ENCODE peak calls at places on chromosomes 11 and 22, in five cellular contexts. S is K562; C is pancreas; P is PC-3; L is CD8-positive, alpha-beta T cell. M is an unnamed sample.

GRCh38 chr22:50253046-50253580 is 2.0 kb upstream of the HDAC10 start:
- ATAC-seq in C (no peak), P (no peak), L (no peak), S (no peak), M (no peak)

GRCh38 chr11:128627666-128628342 is 40.4 kb upstream of the ETS1 start:
- ATAC-seq in P (no peak), L (no peak), C (no peak), S (no peak), M (no peak)

GRCh38 chr11:130520231-130520630 is 71.8 kb downstream of the ADAMTS15 start:
- ATAC-seq in L (no peak), P (no peak), C (peak; percentile 42), S (no peak), M (no peak)

GRCh38 chr22:42915980-42916765 is 59.1 kb upstream of the ARFGAP3 start:
- ATAC-seq in C (no peak), S (no peak), P (no peak), L (no peak), M (no peak)

GRCh38 chr22:39593061-39593930 is 22.7 kb downstream of the CACNA1I start:
- ATAC-seq in S (no peak), C (peak; percentile 57), L (no peak), P (no peak), M (no peak)

GRCh38 chr22:43160497-43161126 is 9.3 kb downstream of the TSPO start:
- ATAC-seq in C (no peak), S (no peak), P (no peak), L (no peak), M (no peak)

GRCh38 chr11:115194798-115195101 is 309.5 kb downstream of the CADM1 start:
- ATAC-seq in C (no peak), S (no peak), P (no peak), L (no peak), M (no peak)

GRCh38 chr11:115042002-115042401 is 363.7 kb downstream of the NXPE2 start:
- ATAC-seq in P (no peak), S (no peak), L (no peak), C (no peak), M (no peak)

GRCh38 chr22:45240810-45241631 is at the start of gene KIAA0930:
- ATAC-seq in L (peak; percentile 75), S (peak; percentile 75), C (peak; percentile 71), P (peak; percentile 55), M (peak; percentile 75)

GRCh38 chr11:112949781-112950575 is 11.2 kb upstream of the NCAM1 start:
- ATAC-seq in L (no peak), C (no peak), P (no peak), S (no peak), M (peak; percentile 58)

GRCh38 chr11:91067666-91068065 is 844.8 kb upstream of the CHORDC1 start:
- ATAC-seq in C (no peak), P (no peak), S (no peak), L (no peak), M (no peak)

GRCh38 chr22:16601437-16602223 is 9.0 kb upstream of the CCT8L2 start:
- ATAC-seq in C (peak; percentile 20), P (no peak), L (peak; percentile 60), S (peak; percentile 48), M (peak; percentile 32)

GRCh38 chr22:30178180-30179126 is 68.1 kb downstream of the LIF start:
- ATAC-seq in P (peak; percentile 43), L (no peak), C (peak; percentile 82), S (no peak), M (no peak)

GRCh38 chr11:77789061-77789730 is 31.3 kb downstream of the RSF1 start:
- ATAC-seq in S (peak; percentile 80), L (no peak), C (no peak), P (no peak), M (no peak)

GRCh38 chr11:67315325-67315909 is 12.1 kb downstream of the SSH3 start:
- ATAC-seq in P (no peak), L (no peak), C (no peak), S (no peak), M (no peak)
- H3K4me1 ChIP-seq in P (peaks cover 35% of the 10 kb centered on the region), L (peaks cover 29% of the 10 kb centered on the region), C (no peaks in the 10 kb centered on the region), S (peaks cover 44% of the 10 kb centered on the region), M (peaks cover 33% of the 10 kb centered on the region)

GRCh38 chr22:24975125-24975640 is 22.7 kb downstream of the KIAA1671 start:
- ATAC-seq in L (no peak), P (no peak), C (no peak), S (no peak), M (no peak)

GRCh38 chr22:24976442-24977218 is 24.1 kb downstream of the KIAA1671 start:
- ATAC-seq in L (no peak), C (peak; percentile 30), P (no peak), S (no peak), M (no peak)

GRCh38 chr22:24977370-24978230 is 25.1 kb downstream of the KIAA1671 start:
- ATAC-seq in P (no peak), L (no peak), C (peak; percentile 68), S (no peak), M (peak; percentile 78)

GRCh38 chr22:24973867-24974266 is 21.4 kb downstream of the KIAA1671 start:
- ATAC-seq in P (no peak), S (no peak), C (peak; percentile 15), L (no peak), M (no peak)

DNA sequence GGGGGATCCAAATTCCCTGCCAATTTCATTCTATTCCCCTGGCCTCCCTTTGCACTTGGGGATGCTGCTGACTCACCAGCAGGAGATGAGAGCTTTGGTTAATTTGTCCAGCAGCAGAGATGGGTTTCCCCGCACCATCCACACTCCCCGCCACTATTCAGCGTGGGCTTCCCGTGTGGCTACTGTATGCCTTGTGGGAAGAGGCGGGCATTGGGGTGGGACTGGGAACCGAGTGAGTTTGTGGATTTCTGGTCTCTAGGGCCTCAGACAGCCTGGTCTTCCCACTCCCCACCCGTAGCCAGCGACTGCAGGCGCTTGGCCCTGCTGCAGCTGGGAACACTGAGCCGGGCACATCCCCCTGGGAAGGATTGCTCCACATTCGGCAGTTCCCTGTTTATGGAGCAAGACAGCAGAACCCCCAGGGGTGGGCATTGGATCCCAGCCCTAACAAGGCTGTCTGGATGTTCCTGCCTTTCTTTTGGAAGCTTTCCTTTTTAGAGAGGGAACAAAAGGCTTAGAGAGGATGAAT is 23.4 kb downstream of the KIAA1671 start:
- ATAC-seq in C (peak; percentile 9), L (no peak), S (no peak), P (no peak), M (peak; percentile 65)
- H3K4me1 ChIP-seq in C (no peaks in the 10 kb centered on the region), L (no peaks in the 10 kb centered on the region), S (no peaks in the 10 kb centered on the region), P (no peaks in the 10 kb centered on the region), M (peaks cover 16% of the 10 kb centered on the region)

GRCh38 chr11:19817870-19818269 is 105.2 kb downstream of the NAV2 start:
- ATAC-seq in S (no peak), L (no peak), P (no peak), C (no peak), M (no peak)
- H3K4me1 ChIP-seq in S (no peaks in the 10 kb centered on the region), L (no peaks in the 10 kb centered on the region), P (no peaks in the 10 kb centered on the region), C (peaks cover 26% of the 10 kb centered on the region), M (peaks cover 4% of the 10 kb centered on the region)

DNA sequence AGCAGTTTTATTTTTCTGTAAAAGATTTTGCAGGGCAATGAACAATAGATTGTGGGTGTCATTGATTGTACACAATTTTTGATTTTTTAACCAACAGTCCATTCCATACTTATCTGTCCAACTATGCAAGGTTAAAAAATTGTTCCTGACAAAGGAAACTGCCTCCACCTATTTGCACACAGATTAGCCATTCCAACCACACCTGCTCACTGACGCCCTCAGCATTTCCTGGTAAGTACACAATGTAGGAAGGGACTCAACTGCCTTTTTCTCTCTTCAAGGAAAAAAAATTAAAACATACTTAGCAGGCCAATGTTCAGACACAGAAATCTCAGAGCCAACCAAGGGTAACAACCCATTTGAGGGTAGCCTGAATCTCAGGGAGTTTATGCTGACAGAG is 4.3 kb upstream of the FUT4 start:
- ATAC-seq in L (no peak), P (no peak), C (no peak), S (no peak), M (no peak)
- H3K4me1 ChIP-seq in L (no peaks in the 10 kb centered on the region), P (peaks cover 34% of the 10 kb centered on the region), C (peaks cover 6% of the 10 kb centered on the region), S (peaks cover 4% of the 10 kb centered on the region), M (peaks cover 4% of the 10 kb centered on the region)

M was measured in gastroesophageal sphincter.